ENCODE peak calls at places on chromosomes 11 and 22, in six cellular contexts. X is fibroblast of lung, Y is astrocyte of the spinal cord, W is kidney epithelial cell, N is cardiac fibroblast, D is H9. O is an unnamed sample.
A peak's percentile ranks its signal among the peaks of the same experiment; 100 is the strongest.

GRCh38 chr11:119567667-119568582 is 145.0 kb upstream of the THY1 start:
- DNase-seq in X (peak; percentile 85), Y (peak; percentile 70), W (no peak), N (peak; percentile 82), D (no peak), O (peak; percentile 51)

GRCh38 chr11:110785398-110785797 is 73.2 kb upstream of the ARHGAP20 start:
- DNase-seq in X (no peak), Y (no peak), W (no peak), N (no peak), D (no peak), O (no peak)

GRCh38 chr22:20080776-20081654 is 974 bp downstream of the DGCR8 start:
- DNase-seq in X (peak; percentile 57), Y (peak; percentile 63), W (no peak), N (peak; percentile 76), D (peak; percentile 56), O (no peak)

GRCh38 chr22:39545310-39546063 is 12.9 kb upstream of the RPS19BP1 start:
- DNase-seq in X (peak; percentile 29), Y (peak; percentile 36), W (no peak), N (peak; percentile 45), D (peak; percentile 83), O (no peak)

GRCh38 chr11:109426442-109426841 is 4.5 kb downstream of the C11orf87 start:
- DNase-seq in X (no peak), Y (no peak), W (no peak), N (peak; percentile 33), D (no peak), O (no peak)

GRCh38 chr11:125091247-125091876 is 20.1 kb downstream of the TMEM218 start:
- DNase-seq in X (peak; percentile 86), Y (peak; percentile 83), W (peak; percentile 42), N (peak; percentile 82), D (peak; percentile 68), O (no peak)

GRCh38 chr22:33919591-33920501 is at the start of gene LARGE1:
- DNase-seq in X (peak; percentile 29), Y (no peak), W (no peak), N (peak; percentile 37), D (peak; percentile 64), O (peak; percentile 73)

GRCh38 chr11:73216466-73216865 is 1.6 kb upstream of the P2RY2 start:
- DNase-seq in X (no peak), Y (no peak), W (no peak), N (no peak), D (no peak), O (no peak)

GRCh38 chr11:67644042-67644441 is 4.5 kb upstream of the TBX10 start:
- DNase-seq in X (no peak), Y (no peak), W (no peak), N (no peak), D (peak; percentile 48), O (no peak)

GRCh38 chr11:35330156-35330889 is 89.0 kb downstream of the SLC1A2 start:
- DNase-seq in X (no peak), Y (no peak), W (no peak), N (no peak), D (peak; percentile 68), O (no peak)

GRCh38 chr22:28181332-28181731 is 262.3 kb upstream of the PITPNB start:
- DNase-seq in X (no peak), Y (no peak), W (no peak), N (peak; percentile 34), D (no peak), O (no peak)

GRCh38 chr11:119307219-119307618 is 9.7 kb downstream of the MCAM start:
- DNase-seq in X (peak; percentile 11), Y (no peak), W (no peak), N (no peak), D (no peak), O (no peak)

GRCh38 chr11:83713701-83714100 is 427.5 kb upstream of the CCDC90B start:
- DNase-seq in X (peak; percentile 51), Y (peak; percentile 15), W (no peak), N (peak; percentile 16), D (no peak), O (no peak)

DNA sequence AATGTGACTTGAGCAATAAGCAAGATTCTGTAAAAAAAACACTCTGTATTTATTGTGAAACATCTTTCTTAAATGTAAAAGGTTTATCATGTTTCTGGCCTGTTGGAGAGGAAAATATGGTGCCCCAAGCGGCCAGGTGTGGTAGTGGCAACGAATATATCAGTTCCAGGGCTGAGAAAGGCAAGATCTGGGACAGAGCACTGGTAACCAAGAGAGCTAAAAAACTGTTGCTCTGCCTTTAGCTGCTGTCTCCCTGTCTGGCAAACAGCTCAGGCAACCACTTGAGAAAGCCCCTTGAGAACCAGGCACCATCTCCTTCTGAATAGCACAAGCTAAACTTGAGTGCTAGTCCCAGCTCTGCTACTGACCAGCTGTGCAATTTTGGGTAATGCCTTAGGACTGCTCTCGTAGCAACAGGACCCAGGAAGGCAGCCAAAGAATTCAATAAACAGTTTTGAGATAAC is 129.9 kb downstream of the KCNC1 start:
- DNase-seq in X (no peak), Y (no peak), W (no peak), N (no peak), D (peak; percentile 51), O (no peak)
- TF ChIP-seq CTCF in X (no peak), Y (peak; percentile 63), W (peak; percentile 72), N (peak; percentile 61), D (peak; percentile 77), O (peak; percentile 81)

GRCh38 chr11:61481806-61482205 is 26.7 kb upstream of the LRRC10B start:
- DNase-seq in X (no peak), Y (no peak), W (no peak), N (no peak), D (no peak), O (no peak)

GRCh38 chr11:61480936-61481335 is 27.6 kb upstream of the LRRC10B start:
- DNase-seq in X (peak; percentile 30), Y (no peak), W (no peak), N (peak; percentile 29), D (peak; percentile 95), O (no peak)

GRCh38 chr11:61480261-61480660 is 28.3 kb upstream of the LRRC10B start:
- DNase-seq in X (no peak), Y (no peak), W (no peak), N (no peak), D (no peak), O (no peak)

GRCh38 chr11:61484541-61484940 is 24.0 kb upstream of the LRRC10B start:
- DNase-seq in X (no peak), Y (no peak), W (no peak), N (no peak), D (no peak), O (no peak)

DNA sequence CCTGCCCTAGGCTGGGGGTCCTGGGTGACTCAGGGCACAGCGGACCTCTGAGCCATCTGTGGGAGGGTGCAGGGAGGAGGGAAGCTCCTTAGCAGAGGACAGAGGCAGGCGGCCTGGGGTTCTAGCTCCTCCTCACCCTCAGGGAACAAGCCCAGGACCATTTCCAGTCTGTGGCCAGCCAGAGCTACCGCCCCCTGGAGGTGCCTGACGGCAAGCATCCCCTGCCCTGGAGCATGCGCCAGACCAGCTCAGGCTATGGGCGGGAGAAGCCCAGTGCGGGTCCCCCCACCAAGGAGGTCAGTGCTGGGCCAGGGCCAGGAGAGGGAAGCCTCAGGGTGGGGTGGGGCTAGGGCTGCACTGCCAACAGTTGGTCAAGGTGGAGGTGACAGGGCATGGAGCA is 26.0 kb upstream of the LRRC10B start:
- DNase-seq in X (no peak), Y (no peak), W (no peak), N (no peak), D (peak; percentile 89), O (no peak)
- TF ChIP-seq CTCF in X (peak; percentile 42), Y (peak; percentile 65), W (peak; percentile 63), N (peak; percentile 71), D (peak; percentile 89), O (peak; percentile 72)

DNA sequence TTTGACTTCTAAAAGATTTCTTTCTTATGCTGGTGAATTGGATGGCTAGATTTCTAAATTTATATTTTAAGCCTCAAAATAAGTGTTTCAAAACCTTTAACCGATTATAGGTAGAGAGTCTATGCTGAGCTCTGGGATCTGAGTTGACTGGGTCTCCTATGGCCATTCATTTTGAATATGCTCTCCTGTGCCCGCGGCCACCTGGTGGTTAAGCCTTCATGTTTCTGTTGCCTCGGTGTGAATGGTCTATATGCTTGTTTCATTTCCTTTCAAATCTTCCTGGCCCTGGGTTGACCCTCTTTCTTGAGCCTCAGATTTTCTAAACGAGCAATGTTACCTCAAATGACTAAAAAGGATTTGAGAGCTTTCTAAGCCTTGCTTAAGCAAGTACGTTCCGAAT is 789.3 kb upstream of the KIRREL3 start:
- DNase-seq in X (no peak), Y (no peak), W (no peak), N (peak; percentile 1), D (peak; percentile 60), O (no peak)
- TF ChIP-seq CTCF in X (no peak), Y (peak; percentile 45), W (peak; percentile 59), N (peak; percentile 18), D (peak; percentile 74), O (peak; percentile 70)

DNA sequence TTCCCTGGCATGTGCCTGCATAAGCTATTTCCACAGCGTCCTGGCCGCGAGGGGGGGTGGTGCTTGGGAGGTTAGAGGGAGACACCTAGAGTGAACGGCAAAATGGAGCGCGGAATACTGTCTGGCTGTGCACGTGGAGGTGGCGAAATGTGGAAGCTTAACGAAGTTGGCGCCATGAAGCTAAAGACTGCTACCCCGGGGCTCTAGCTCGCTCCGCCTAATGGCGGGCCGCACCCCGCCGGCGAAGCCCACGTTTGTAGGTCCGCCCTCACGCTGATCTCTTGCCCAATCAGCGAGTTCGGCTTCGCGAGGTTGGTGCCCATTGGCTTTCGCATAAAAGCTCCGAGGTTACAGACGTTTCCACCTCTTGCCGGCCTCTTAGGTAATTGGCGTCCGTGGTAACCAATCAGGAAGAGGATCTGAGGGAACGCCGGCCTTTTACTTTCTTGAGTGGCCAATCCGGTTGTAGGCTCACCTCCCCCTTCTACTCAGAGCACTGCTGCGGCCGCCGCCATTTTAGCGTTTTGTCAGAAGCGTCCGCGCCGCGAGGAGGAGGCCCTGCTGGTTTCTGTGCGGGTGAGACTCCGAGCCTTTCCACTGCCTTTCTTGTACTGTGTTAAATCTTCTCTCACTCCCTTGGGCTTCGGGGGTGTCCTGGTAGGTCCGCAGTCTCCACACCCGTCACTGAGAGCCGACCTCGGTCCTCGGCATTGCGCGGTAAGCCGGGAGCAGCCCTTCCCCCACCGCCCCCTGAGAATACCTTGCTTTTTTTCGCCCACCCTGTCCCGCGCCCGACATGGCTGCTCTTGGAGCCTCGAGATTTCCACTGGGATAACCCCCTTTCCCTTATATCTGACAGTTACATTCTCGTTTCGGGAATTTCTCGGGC is at the start of gene RBM4:
- DNase-seq in X (peak; percentile 100), Y (peak; percentile 100), W (peak; percentile 98), N (peak; percentile 100), D (peak; percentile 99), O (peak; percentile 96)
- TF ChIP-seq CTCF in X (no peak), Y (no peak), W (no peak), N (peak; percentile 22), D (no peak), O (peak; percentile 17)

DNA sequence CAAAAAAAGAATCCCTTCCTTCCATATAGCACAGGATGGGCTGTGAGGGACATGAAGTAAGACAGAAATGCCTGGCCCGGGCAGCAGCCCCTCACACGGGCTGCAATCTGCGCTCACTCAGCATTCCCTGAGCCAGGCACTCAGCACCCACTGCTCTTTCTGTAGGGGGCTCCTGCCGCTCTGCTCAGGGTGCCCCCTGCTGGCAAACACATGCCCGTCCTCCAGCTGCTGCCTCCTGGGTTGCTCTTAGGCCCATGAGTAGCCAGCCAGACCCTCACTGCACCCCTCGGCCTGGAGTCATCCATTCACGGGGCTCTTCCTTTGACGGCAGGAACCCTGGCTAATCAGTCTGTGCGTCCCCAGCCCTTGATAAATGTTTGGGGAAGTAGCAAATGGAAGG is 6.9 kb downstream of the MCAT start:
- DNase-seq in X (peak; percentile 29), Y (peak; percentile 23), W (no peak), N (peak; percentile 32), D (peak; percentile 63), O (no peak)
- TF ChIP-seq CTCF in X (peak; percentile 56), Y (peak; percentile 81), W (peak; percentile 78), N (peak; percentile 85), D (peak; percentile 72), O (peak; percentile 78)